ENCODE peak calls at places on chromosomes 13 and 19, in nine cellular contexts. Q is CD4-positive, CD25-positive, alpha-beta regulatory T cell; G is AG04450; E is Peyer's patch; A is neuronal stem cell; T is substantia nigra; R is tibial nerve; Z is fibroblast of lung; B is transverse colon. S is an unnamed sample.

GRCh38 chr13:75135325-75135825 is 346.6 kb downstream of the TBC1D4 start:
- DNase-seq in Z (peak), G (peak), B (no peak), R (no peak), Q (no peak), T (no peak), A (no peak), E (no peak), S (no peak)

GRCh38 chr13:110536006-110536693 is 25.4 kb downstream of the RAB20 start:
- DNase-seq in A (no peak), T (peak), G (no peak), B (no peak), Z (no peak), Q (no peak), R (peak), E (no peak), S (no peak)

GRCh38 chr19:18429717-18430416 is 8.1 kb downstream of the ISYNA1 start:
- DNase-seq in T (no peak), B (no peak), E (no peak), R (no peak), Z (no peak), A (no peak), G (no peak), Q (no peak), S (no peak)

GRCh38 chr19:33294058-33294798 is 8.1 kb downstream of the CEBPA start:
- DNase-seq in Q (no peak), Z (no peak), A (no peak), B (no peak), E (peak), R (no peak), T (no peak), G (no peak), S (no peak)

GRCh38 chr19:18697680-18698079 is 14.2 kb downstream of the CRTC1 start:
- DNase-seq in B (peak), Z (no peak), E (no peak), A (no peak), T (no peak), R (no peak), Q (no peak), G (no peak), S (no peak)

GRCh38 chr13:54029226-54029625 is 1000.6 kb downstream of the OLFM4 start:
- DNase-seq in E (no peak), Q (no peak), T (no peak), B (no peak), Z (no peak), G (no peak), R (no peak), A (peak), S (peak)

GRCh38 chr19:48415395-48415794 is 21.9 kb downstream of the GRIN2D start:
- DNase-seq in G (no peak), Q (peak), R (peak), T (no peak), B (peak), Z (peak), A (no peak), E (peak), S (no peak)

GRCh38 chr13:111328803-111329410 is 8.5 kb downstream of the TEX29 start:
- DNase-seq in B (no peak), G (no peak), A (no peak), T (no peak), E (no peak), Z (no peak), R (no peak), Q (no peak), S (no peak)

GRCh38 chr13:33169273-33169980 is 116.1 kb downstream of the STARD13 start:
- DNase-seq in A (no peak), Q (no peak), G (peak), Z (peak), E (no peak), B (no peak), R (no peak), T (no peak), S (no peak)

GRCh38 chr13:40665754-40666057 is 735 bp downstream of the FOXO1 start:
- DNase-seq in E (no peak), Q (peak), A (no peak), R (no peak), T (no peak), B (no peak), Z (peak), G (no peak), S (no peak)

GRCh38 chr13:46165485-46166220 is 16.3 kb downstream of the LCP1 start:
- DNase-seq in R (no peak), Z (no peak), B (no peak), Q (peak), T (no peak), E (no peak), A (no peak), G (no peak), S (no peak)

GRCh38 chr13:27691207-27691606 is 69.5 kb downstream of the POLR1D start:
- DNase-seq in T (no peak), Z (no peak), E (no peak), R (no peak), Q (no peak), B (no peak), G (no peak), A (no peak), S (no peak)

GRCh38 chr19:39828015-39828633 is 5.8 kb downstream of the DYRK1B start:
- DNase-seq in Q (no peak), E (no peak), B (peak), T (no peak), Z (no peak), G (no peak), R (no peak), A (no peak), S (no peak)

GRCh38 chr13:58324130-58324529 is 692.6 kb downstream of the PCDH17 start:
- DNase-seq in R (no peak), Q (no peak), T (no peak), G (no peak), Z (peak), E (no peak), B (no peak), A (no peak), S (no peak)

GRCh38 chr13:114099191-114099590 is 33.2 kb downstream of the RASA3 start:
- DNase-seq in E (peak), G (peak), B (peak), A (no peak), T (no peak), Q (no peak), R (peak), Z (peak), S (no peak)

GRCh38 chr13:25901460-25902376 is 150.1 kb downstream of the SHISA2 start:
- DNase-seq in G (no peak), R (no peak), Q (peak), T (no peak), B (no peak), A (no peak), Z (peak), E (no peak), S (no peak)

GRCh38 chr13:102774210-102774560 is 599 bp upstream of the TEX30 start:
- DNase-seq in Q (no peak), R (no peak), G (no peak), T (no peak), E (no peak), A (no peak), Z (no peak), B (no peak), S (no peak)

GRCh38 chr13:27130223-27131015 is 41.2 kb downstream of the USP12 start:
- DNase-seq in G (no peak), T (no peak), E (no peak), Q (no peak), Z (peak), B (no peak), A (no peak), R (peak), S (no peak)

GRCh38 chr13:75360170-75360569 is 121.8 kb downstream of the TBC1D4 start:
- DNase-seq in E (no peak), T (no peak), Z (no peak), A (no peak), B (no peak), G (no peak), Q (no peak), R (no peak), S (no peak)

GRCh38 chr19:1968279-1969175 is 27.6 kb downstream of the CSNK1G2 start:
- DNase-seq in A (no peak), R (no peak), T (no peak), E (no peak), Z (no peak), G (no peak), Q (no peak), B (no peak), S (no peak)

GRCh38 chr13:114049026-114049425 is 75.2 kb upstream of the C13orf46 start:
- DNase-seq in B (peak), E (no peak), A (no peak), Z (no peak), Q (no peak), R (no peak), G (no peak), T (no peak), S (no peak)

GRCh38 chr13:113666951-113667701 is at the start of gene GRK1:
- DNase-seq in R (no peak), G (no peak), E (peak), Z (no peak), Q (no peak), A (no peak), B (peak), T (no peak), S (no peak)

GRCh38 chr13:36879218-36879938 is 40.7 kb downstream of the SMAD9 start:
- DNase-seq in T (no peak), E (no peak), Q (no peak), B (no peak), A (no peak), G (no peak), R (no peak), Z (no peak), S (no peak)

GRCh38 chr13:27171244-27171829 is at the start of gene USP12:
- DNase-seq in R (peak), Z (peak), E (no peak), G (no peak), B (peak), A (no peak), Q (no peak), T (no peak), S (no peak)

GRCh38 chr13:21240586-21240985 is 64.1 kb downstream of the MRPL57 start:
- DNase-seq in R (no peak), Q (no peak), Z (no peak), T (no peak), E (no peak), B (no peak), A (no peak), G (no peak), S (peak)

GRCh38 chr19:33950141-33950805 is 153.6 kb downstream of the KCTD15 start:
- DNase-seq in Z (no peak), T (no peak), R (no peak), E (no peak), G (no peak), Q (no peak), B (no peak), A (no peak), S (no peak)

GRCh38 chr13:49563513-49563912 is 21.8 kb downstream of the RCBTB1 start:
- DNase-seq in T (no peak), B (no peak), Q (no peak), G (no peak), E (no peak), R (no peak), Z (peak), A (no peak), S (peak)

GRCh38 chr13:77028202-77028601 is 1.2 kb upstream of the FBXL3 start:
- DNase-seq in E (no peak), T (no peak), G (no peak), Q (no peak), R (no peak), A (no peak), Z (peak), B (no peak), S (no peak)

GRCh38 chr19:42422576-42423461 is 4.4 kb downstream of the LIPE start:
- DNase-seq in T (peak), G (no peak), E (peak), Z (no peak), A (no peak), R (no peak), B (peak), Q (peak), S (no peak)

GRCh38 chr19:19860756-19861390 is 4.8 kb upstream of the ZNF253 start:
- DNase-seq in R (no peak), G (no peak), Z (no peak), Q (peak), E (no peak), A (peak), B (no peak), T (no peak), S (no peak)

GRCh38 chr13:45046445-45046844 is 57.1 kb downstream of the GPALPP1 start:
- DNase-seq in R (no peak), Z (no peak), A (no peak), G (no peak), E (no peak), B (no peak), T (no peak), Q (no peak), S (no peak)

GRCh38 chr13:45040173-45040572 is 50.8 kb downstream of the GPALPP1 start:
- DNase-seq in A (no peak), G (no peak), B (no peak), Q (no peak), E (no peak), R (no peak), T (no peak), Z (no peak), S (no peak)

GRCh38 chr13:45042539-45042938 is 53.2 kb downstream of the GPALPP1 start:
- DNase-seq in G (no peak), R (no peak), E (no peak), T (no peak), Z (no peak), Q (no peak), A (no peak), B (no peak), S (no peak)

GRCh38 chr13:45036206-45036605 is 46.9 kb downstream of the GPALPP1 start:
- DNase-seq in G (no peak), B (no peak), A (no peak), Q (no peak), R (no peak), Z (no peak), T (no peak), E (no peak), S (no peak)

GRCh38 chr13:45040626-45041025 is 51.3 kb downstream of the GPALPP1 start:
- DNase-seq in T (no peak), Z (peak), E (no peak), R (no peak), A (no peak), G (no peak), Q (no peak), B (no peak), S (no peak)
- H3K27ac ChIP-seq in T (no peak), Z (no peak), E (no peak), R (no peak), A (no peak), G (no peak), Q (no peak), B (no peak), S (no peak)

GRCh38 chr19:58513694-58514563 is 2.1 kb upstream of the SLC27A5 start:
- DNase-seq in Q (peak), A (peak), R (peak), G (no peak), B (peak), T (peak), Z (peak), E (peak), S (peak)
- H3K27ac ChIP-seq in Q (peak), A (no peak), R (peak), G (no peak), B (peak), T (peak), Z (no peak), E (peak), S (peak)

DNA sequence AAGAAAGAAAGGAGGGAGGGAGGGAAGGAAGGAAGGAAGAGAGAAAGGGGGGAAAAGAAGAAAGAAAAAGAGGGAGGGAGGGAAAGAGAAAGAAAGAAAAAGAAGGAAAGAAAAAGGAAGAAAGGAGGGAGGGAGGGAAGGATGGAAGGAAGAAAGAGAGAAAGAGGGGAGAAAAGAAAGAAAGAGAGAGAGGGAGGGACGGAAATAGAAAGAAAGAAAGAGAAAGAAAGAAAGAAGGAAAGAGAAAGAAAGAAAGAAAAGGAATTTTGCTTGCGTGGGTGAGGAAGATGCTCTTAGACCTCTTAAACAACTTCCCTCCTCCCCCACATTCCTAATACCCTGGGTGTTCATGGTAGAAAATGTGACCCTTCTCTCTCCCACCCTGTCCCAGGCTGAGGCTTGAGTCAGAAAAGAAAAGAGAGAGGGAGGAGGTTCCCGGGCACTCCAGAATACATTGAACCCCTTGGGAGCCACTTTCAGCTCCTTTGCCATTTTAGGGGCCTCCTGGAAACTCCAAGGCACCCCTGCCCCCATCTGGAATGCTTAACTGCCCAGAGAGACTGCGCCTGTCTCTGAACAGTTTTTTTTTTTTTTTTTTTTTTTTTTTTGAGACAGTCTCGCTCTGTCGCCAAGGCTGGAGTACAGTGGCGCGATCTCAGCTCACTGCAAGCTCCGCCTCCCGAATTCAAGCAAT is 9.2 kb upstream of the KANK3 start:
- DNase-seq in G (no peak), T (no peak), B (no peak), A (no peak), Z (no peak), Q (no peak), R (no peak), E (no peak), S (peak)
- H3K27ac ChIP-seq in G (no peak), T (no peak), B (no peak), A (peak), Z (no peak), Q (no peak), R (no peak), E (no peak), S (peak)

GRCh38 chr13:23516706-23517105 is 53.5 kb upstream of the TNFRSF19 start:
- DNase-seq in A (no peak), T (no peak), G (no peak), Q (no peak), R (no peak), E (no peak), B (no peak), Z (peak), S (no peak)
- H3K27ac ChIP-seq in A (no peak), T (no peak), G (no peak), Q (no peak), R (no peak), E (no peak), B (no peak), Z (no peak), S (no peak)

GRCh38 chr19:53553865-53554791 is 16.2 kb downstream of the ZNF331 start:
- DNase-seq in Z (peak), G (peak), B (peak), Q (peak), E (peak), T (peak), R (peak), A (no peak), S (no peak)

GRCh38 chr19:53552001-53552721 is 14.2 kb downstream of the ZNF331 start:
- DNase-seq in B (no peak), E (no peak), T (no peak), Q (no peak), A (no peak), R (no peak), G (no peak), Z (no peak), S (no peak)

GRCh38 chr19:53555352-53555751 is 17.4 kb downstream of the ZNF331 start:
- DNase-seq in B (no peak), Q (no peak), Z (no peak), R (no peak), A (no peak), T (no peak), G (no peak), E (no peak), S (no peak)

GRCh38 chr19:53553159-53553558 is 15.2 kb downstream of the ZNF331 start:
- DNase-seq in R (no peak), E (no peak), G (no peak), B (no peak), A (no peak), Q (no peak), T (no peak), Z (no peak), S (no peak)

DNA sequence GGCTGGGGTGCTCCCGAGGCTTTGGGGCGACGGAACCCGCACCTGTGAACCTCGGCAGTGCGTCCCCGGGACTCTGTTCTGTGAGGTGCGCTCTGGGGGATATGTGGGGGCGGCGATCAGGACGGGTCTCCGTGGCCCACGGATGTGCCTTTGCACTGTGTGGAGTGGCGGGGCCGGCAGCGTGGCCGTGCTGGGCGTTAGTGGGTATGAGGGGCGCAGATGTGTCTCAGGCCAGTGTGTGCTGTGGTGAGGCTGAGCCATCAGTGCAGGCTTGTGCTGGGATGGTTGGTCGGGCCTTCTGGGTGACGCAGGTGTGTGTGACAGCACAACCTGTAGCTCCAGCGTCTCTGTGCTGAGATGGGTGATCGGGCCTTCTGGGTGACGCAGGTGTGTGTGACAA is 16.9 kb downstream of the ZNF331 start:
- DNase-seq in Q (no peak), E (no peak), T (no peak), G (no peak), B (no peak), R (no peak), Z (no peak), A (no peak), S (no peak)
- H3K27ac ChIP-seq in Q (peak), E (peak), T (peak), G (peak), B (peak), R (peak), Z (peak), A (no peak), S (no peak)

GRCh38 chr19:56983804-56984203 is 136.0 kb upstream of the USP29 start:
- DNase-seq in G (no peak), R (no peak), B (no peak), T (no peak), Q (no peak), A (no peak), Z (no peak), E (no peak), S (no peak)
- H3K27ac ChIP-seq in G (no peak), R (no peak), B (no peak), T (no peak), Q (no peak), A (peak), Z (no peak), E (no peak), S (no peak)

GRCh38 chr19:16328824-16329482 is 4.3 kb downstream of the KLF2 start:
- DNase-seq in T (no peak), B (no peak), R (no peak), G (no peak), A (no peak), E (no peak), Z (no peak), Q (peak), S (no peak)
- H3K27ac ChIP-seq in T (no peak), B (peak), R (peak), G (peak), A (no peak), E (peak), Z (peak), Q (peak), S (peak)

GRCh38 chr13:98182153-98182552 is 5.1 kb upstream of the RNF113B start:
- DNase-seq in Q (no peak), E (no peak), G (no peak), A (no peak), B (no peak), Z (no peak), R (no peak), T (no peak), S (no peak)

GRCh38 chr13:98187155-98187726 is 10.2 kb upstream of the RNF113B start:
- DNase-seq in R (no peak), E (no peak), Q (no peak), A (no peak), T (no peak), G (no peak), Z (no peak), B (no peak), S (no peak)

GRCh38 chr13:98187862-98188261 is 10.8 kb upstream of the RNF113B start:
- DNase-seq in Q (no peak), A (no peak), Z (no peak), T (no peak), R (no peak), G (no peak), B (no peak), E (no peak), S (no peak)

GRCh38 chr13:98182589-98182988 is 5.5 kb upstream of the RNF113B start:
- DNase-seq in A (no peak), B (no peak), T (no peak), Q (no peak), G (no peak), R (no peak), E (no peak), Z (no peak), S (no peak)

DNA sequence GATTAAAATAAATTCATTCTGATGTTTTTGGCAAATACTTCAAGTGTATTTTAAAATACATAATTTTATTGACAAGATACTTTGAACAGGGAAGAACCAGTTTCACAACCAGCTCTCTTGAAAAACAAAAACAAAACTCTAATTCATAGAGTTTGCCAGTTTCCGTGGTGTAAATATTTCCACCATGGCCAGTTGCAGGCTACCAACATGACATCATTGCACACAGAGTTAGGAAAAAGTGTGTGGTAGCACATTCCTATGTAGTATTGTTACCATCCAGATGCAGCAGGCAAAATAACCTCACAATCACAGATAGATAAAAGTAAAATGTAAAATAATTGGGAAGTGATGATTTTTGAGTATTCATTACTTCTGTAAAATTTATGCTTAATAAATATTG is 7.7 kb upstream of the RNF113B start:
- DNase-seq in Z (no peak), B (no peak), E (no peak), Q (no peak), T (no peak), R (no peak), A (no peak), G (no peak), S (no peak)
- H3K27ac ChIP-seq in Z (no peak), B (no peak), E (no peak), Q (no peak), T (no peak), R (no peak), A (no peak), G (no peak), S (no peak)

S was measured in SK-N-MC.